ENCODE peak calls at places on chromosomes 11 and 22, in seven cellular contexts. X, R, E, K, A, L and G are unnamed samples.

GRCh38 chr22:36291831-36292740 is 39.2 kb downstream of the APOL1 start:
- DNase-seq in X (no peak), R (no peak), E (no peak), K (no peak), A (peak; percentile 67), L (no peak), G (no peak)

GRCh38 chr11:133732109-133732508 is 113.2 kb downstream of the SPATA19 start:
- DNase-seq in X (no peak), R (no peak), E (no peak), K (no peak), A (no peak), L (no peak), G (no peak)

GRCh38 chr11:122120096-122120495 is 4.1 kb upstream of the BLID start:
- DNase-seq in X (no peak), R (no peak), E (no peak), K (no peak), A (no peak), L (no peak), G (no peak)

GRCh38 chr22:37675930-37676571 is 615 bp downstream of the LGALS1 start:
- DNase-seq in X (no peak), R (no peak), E (no peak), K (no peak), A (peak; percentile 86), L (peak; percentile 23), G (no peak)

GRCh38 chr11:61140416-61140815 is 20.8 kb downstream of the VPS37C start:
- DNase-seq in X (no peak), R (no peak), E (no peak), K (peak; percentile 55), A (peak; percentile 25), L (no peak), G (no peak)

GRCh38 chr22:39153220-39153860 is 860 bp upstream of the CBX7 start:
- DNase-seq in X (no peak), R (no peak), E (no peak), K (no peak), A (peak; percentile 72), L (no peak), G (no peak)

GRCh38 chr22:49670610-49671330 is 156.9 kb downstream of the BRD1 start:
- DNase-seq in X (no peak), R (no peak), E (no peak), K (peak; percentile 23), A (peak; percentile 56), L (no peak), G (peak; percentile 55)

GRCh38 chr11:105202844-105203548 is 63.4 kb upstream of the CARD18 start:
- DNase-seq in X (no peak), R (no peak), E (no peak), K (no peak), A (no peak), L (peak; percentile 16), G (no peak)

GRCh38 chr11:12473366-12473765 is 96.0 kb downstream of the PARVA start:
- DNase-seq in X (no peak), R (no peak), E (no peak), K (no peak), A (no peak), L (no peak), G (no peak)

GRCh38 chr22:37647928-37648327 is 8.5 kb downstream of the SH3BP1 start:
- DNase-seq in X (no peak), R (no peak), E (no peak), K (peak; percentile 54), A (no peak), L (no peak), G (no peak)

GRCh38 chr11:67674442-67674871 is at the start of gene ALDH3B2:
- DNase-seq in X (no peak), R (no peak), E (no peak), K (peak; percentile 88), A (no peak), L (no peak), G (peak; percentile 81)

GRCh38 chr22:46073683-46074504 is 76.4 kb upstream of the PPARA start:
- DNase-seq in X (no peak), R (no peak), E (no peak), K (peak; percentile 43), A (peak; percentile 89), L (peak; percentile 53), G (peak; percentile 68)

GRCh38 chr11:109697140-109697843 is 275.3 kb downstream of the C11orf87 start:
- DNase-seq in X (no peak), R (peak; percentile 22), E (peak; percentile 1), K (no peak), A (no peak), L (peak; percentile 44), G (no peak)

GRCh38 chr11:70255717-70256116 is 14.8 kb upstream of the PPFIA1 start:
- DNase-seq in X (no peak), R (no peak), E (no peak), K (no peak), A (no peak), L (no peak), G (no peak)

GRCh38 chr11:61542024-61542461 is 33.5 kb downstream of the LRRC10B start:
- DNase-seq in X (no peak), R (no peak), E (no peak), K (no peak), A (no peak), L (no peak), G (no peak)

GRCh38 chr22:36141481-36141880 is 19.1 kb downstream of the APOL3 start:
- DNase-seq in X (no peak), R (no peak), E (no peak), K (no peak), A (peak; percentile 51), L (no peak), G (no peak)

GRCh38 chr11:42407379-42407778 is 904.4 kb upstream of the API5 start:
- DNase-seq in X (no peak), R (no peak), E (no peak), K (peak; percentile 28), A (no peak), L (peak; percentile 13), G (peak; percentile 55)

GRCh38 chr11:96050435-96051182 is 126.7 kb upstream of the MTMR2 start:
- DNase-seq in X (no peak), R (no peak), E (no peak), K (no peak), A (no peak), L (no peak), G (no peak)

GRCh38 chr22:39148727-39149535 is 3.5 kb downstream of the CBX7 start:
- DNase-seq in X (peak; percentile 69), R (peak; percentile 60), E (peak; percentile 66), K (peak; percentile 47), A (peak; percentile 88), L (peak; percentile 42), G (peak; percentile 70)

GRCh38 chr11:57786436-57786835 is 24.8 kb downstream of the CTNND1 start:
- DNase-seq in X (no peak), R (no peak), E (no peak), K (no peak), A (no peak), L (no peak), G (no peak)

GRCh38 chr22:38346506-38346905 is 29.3 kb upstream of the CSNK1E start:
- DNase-seq in X (no peak), R (no peak), E (no peak), K (peak; percentile 13), A (peak; percentile 42), L (no peak), G (peak; percentile 50)

GRCh38 chr22:43292633-43293025 is 50.5 kb downstream of the SCUBE1 start:
- DNase-seq in X (no peak), R (no peak), E (no peak), K (no peak), A (no peak), L (no peak), G (no peak)

GRCh38 chr11:10265936-10266335 is 28.1 kb downstream of the SBF2 start:
- DNase-seq in X (no peak), R (no peak), E (no peak), K (no peak), A (no peak), L (no peak), G (no peak)
- TF ChIP-seq POLR2A in X (no peak), R (no peak), E (no peak), K (no peak), A (no peak), L (no peak), G (no peak)

GRCh38 chr11:65014146-65014960 is at the start of gene ARL2:
- DNase-seq in X (no peak), R (peak; percentile 90), E (peak; percentile 98), K (peak; percentile 36), A (no peak), L (no peak), G (peak; percentile 72)
- TF ChIP-seq POLR2AphosphoS5 in X (peak; percentile 47), R (no peak), E (no peak), K (no peak), A (no peak), L (peak; percentile 82), G (no peak)

DNA sequence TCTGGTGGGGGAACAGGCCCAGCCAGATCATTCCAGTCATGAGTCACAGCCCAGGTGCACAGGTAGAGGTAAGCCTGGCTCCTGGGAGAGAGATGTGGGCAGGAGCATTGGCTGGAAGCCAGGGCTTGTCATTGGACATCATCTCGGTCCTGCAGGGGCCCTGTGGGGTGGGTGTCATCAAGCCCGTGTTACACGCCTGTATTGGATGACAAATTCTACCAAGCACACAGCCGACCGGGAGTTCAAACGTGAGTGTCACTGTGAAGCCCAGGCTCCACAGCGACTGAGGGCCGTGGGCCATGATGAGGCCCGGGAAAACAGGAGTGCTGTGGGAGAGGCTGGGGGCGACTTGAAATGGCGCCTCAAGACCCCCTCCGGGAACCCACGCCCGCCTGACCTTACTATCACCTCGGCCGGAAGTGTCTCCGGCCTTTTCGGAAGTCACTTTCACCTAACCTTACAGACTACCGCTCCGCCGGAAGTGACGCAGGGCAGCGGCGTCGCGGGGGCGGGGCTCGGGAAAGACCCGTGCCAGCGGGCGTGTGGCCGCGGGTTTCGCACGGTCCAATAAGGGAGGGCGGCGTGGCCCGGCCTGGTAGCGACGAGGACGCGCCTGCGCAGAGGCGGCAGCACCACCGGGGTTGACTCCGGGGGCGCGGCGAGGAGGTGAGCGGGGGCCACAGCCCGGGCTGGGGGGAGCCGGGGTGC is at the start of gene FKBP2:
- DNase-seq in X (peak; percentile 87), R (peak; percentile 90), E (peak; percentile 96), K (peak; percentile 98), A (peak; percentile 99), L (peak; percentile 97), G (peak; percentile 98)
- TF ChIP-seq POLR2A in X (peak; percentile 94), R (peak; percentile 97), E (peak; percentile 89), K (peak; percentile 64), A (peak; percentile 78), L (peak; percentile 1), G (peak; percentile 86)

GRCh38 chr22:41946360-41947180 is at the start of gene CENPM:
- DNase-seq in X (peak; percentile 80), R (peak; percentile 83), E (peak; percentile 79), K (peak; percentile 92), A (peak; percentile 94), L (peak; percentile 96), G (peak; percentile 94)
- TF ChIP-seq POLR2AphosphoS5 in X (peak; percentile 55), R (no peak), E (peak; percentile 70), K (no peak), A (no peak), L (peak; percentile 11), G (no peak)